ENCODE peak calls at places on chromosomes 12 and 14, in six cellular contexts. H is stomach, T is HFF-Myc, I is BJ, V is hepatocyte, G is ascending aorta. L is an unnamed sample.

GRCh38 chr12:109458086-109458485 is 19.0 kb downstream of the KCTD10 start:
- DNase-seq in H (no peak), T (no peak), I (no peak), V (no peak), G (no peak), L (no peak)

GRCh38 chr12:71125949-71126348 is 31.9 kb downstream of the TSPAN8 start:
- DNase-seq in H (no peak), T (no peak), I (no peak), V (no peak), G (no peak), L (no peak)

GRCh38 chr12:116143883-116144266 is 133.6 kb downstream of the MED13L start:
- DNase-seq in H (no peak), T (no peak), I (no peak), V (no peak), G (no peak), L (no peak)

GRCh38 chr12:104006929-104007328 is 41.3 kb downstream of the TDG start:
- DNase-seq in H (no peak), T (no peak), I (peak; percentile 29), V (no peak), G (no peak), L (peak; percentile 36)

GRCh38 chr14:103019827-103020226 is 37.5 kb downstream of the CDC42BPB start:
- DNase-seq in H (no peak), T (no peak), I (no peak), V (no peak), G (no peak), L (no peak)

GRCh38 chr12:67541625-67541991 is 106.9 kb upstream of the DYRK2 start:
- DNase-seq in H (peak; percentile 47), T (no peak), I (no peak), V (no peak), G (no peak), L (no peak)

GRCh38 chr14:92108345-92109254 is 2.2 kb upstream of the ATXN3 start:
- DNase-seq in H (no peak), T (no peak), I (no peak), V (no peak), G (no peak), L (no peak)

GRCh38 chr12:981176-981828 is 9.7 kb upstream of the ERC1 start:
- DNase-seq in H (no peak), T (no peak), I (no peak), V (no peak), G (no peak), L (peak; percentile 55)

GRCh38 chr12:2829275-2829674 is 5.6 kb downstream of the NRIP2 start:
- DNase-seq in H (no peak), T (no peak), I (no peak), V (no peak), G (no peak), L (no peak)

GRCh38 chr12:54479421-54479820 is 6.0 kb upstream of the GTSF1 start:
- DNase-seq in H (no peak), T (no peak), I (peak; percentile 72), V (no peak), G (no peak), L (peak; percentile 64)

GRCh38 chr14:57725399-57726077 is 140.4 kb downstream of the SLC35F4 start:
- DNase-seq in H (no peak), T (no peak), I (peak; percentile 4), V (peak; percentile 19), G (no peak), L (no peak)
- H3K4me3 ChIP-seq in H (no peak overlapping the region), T (no peak overlapping the region), I (no peak overlapping the region), V (no peak overlapping the region), G (no peak overlapping the region), L (no peak overlapping the region)

DNA sequence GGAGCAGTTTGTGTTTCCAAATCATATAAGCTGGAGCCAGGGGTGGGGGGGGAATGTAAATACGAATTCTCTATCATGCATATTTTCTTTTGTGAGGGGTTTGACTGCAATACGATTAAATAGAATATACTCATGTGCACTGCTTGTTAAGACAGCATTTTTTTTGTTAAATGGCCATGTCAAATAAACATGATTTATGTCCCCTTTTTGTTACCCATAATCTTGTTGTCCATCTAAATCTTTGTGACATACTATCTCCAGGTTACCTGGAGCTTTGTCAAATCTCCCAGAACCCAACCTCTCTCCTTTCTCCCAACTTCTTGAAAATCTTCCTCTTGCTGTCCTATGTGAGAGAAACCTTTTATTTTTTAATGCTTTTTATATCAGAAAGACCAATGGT is 233.1 kb downstream of the SLC25A21 start:
- DNase-seq in H (no peak), T (no peak), I (no peak), V (no peak), G (no peak), L (no peak)
- TF ChIP-seq CTCF in H (no peak), T (no peak), I (no peak), V (no peak), G (no peak), L (no peak)

GRCh38 chr12:15931590-15932053 is 20.5 kb downstream of the DERA start:
- DNase-seq in H (no peak), T (no peak), I (no peak), V (no peak), G (no peak), L (no peak)
- H3K4me3 ChIP-seq in H (no peak overlapping the region), T (no peak overlapping the region), I (no peak overlapping the region), V (no peak overlapping the region), G (no peak overlapping the region), L (no peak overlapping the region)

DNA sequence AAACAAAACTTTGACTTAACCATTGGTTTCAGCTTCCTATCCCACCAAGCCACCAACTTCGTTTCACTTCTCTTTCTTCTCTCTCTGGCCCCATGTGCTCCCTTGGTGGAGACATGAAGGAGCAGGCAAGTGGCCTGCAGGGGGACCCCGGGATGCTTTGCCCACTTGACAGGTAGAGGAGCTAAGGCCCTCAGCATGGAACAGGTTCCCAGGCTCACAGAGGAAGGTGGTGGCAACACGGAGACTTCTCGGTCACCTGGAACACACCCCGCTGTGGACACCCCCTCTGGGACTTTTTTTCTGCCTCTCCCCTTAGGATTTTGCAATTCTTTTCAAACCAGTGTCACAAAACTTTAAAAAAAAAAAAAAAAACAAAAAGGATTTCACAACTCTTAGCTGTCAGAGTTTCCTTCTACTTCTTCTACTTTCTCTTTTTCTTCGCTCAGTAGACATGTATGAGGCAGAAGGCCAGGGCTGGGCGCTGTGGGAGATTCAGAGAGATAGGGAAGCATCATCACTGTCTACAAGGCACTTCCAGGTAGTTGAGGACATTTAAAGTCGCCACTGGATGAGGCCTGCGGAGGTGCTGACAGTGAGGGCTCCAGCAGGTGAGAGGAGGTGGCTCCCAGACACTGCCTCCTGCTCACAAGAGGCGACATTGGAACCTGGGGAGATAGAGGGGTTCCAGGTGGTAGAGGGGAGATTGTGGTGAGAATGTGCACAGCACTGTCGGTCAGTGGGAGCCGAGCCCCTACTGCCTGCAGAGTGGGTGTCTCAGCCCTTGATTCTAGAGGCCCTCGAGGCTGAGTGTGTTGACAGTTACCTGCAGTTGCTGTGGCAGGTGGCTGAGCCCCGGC is 119.6 kb downstream of the GCH1 start:
- DNase-seq in H (no peak), T (no peak), I (no peak), V (no peak), G (no peak), L (no peak)
- TF ChIP-seq CTCF in H (no peak), T (peak; percentile 19), I (peak; percentile 25), V (peak; percentile 6), G (no peak), L (peak; percentile 36)

DNA sequence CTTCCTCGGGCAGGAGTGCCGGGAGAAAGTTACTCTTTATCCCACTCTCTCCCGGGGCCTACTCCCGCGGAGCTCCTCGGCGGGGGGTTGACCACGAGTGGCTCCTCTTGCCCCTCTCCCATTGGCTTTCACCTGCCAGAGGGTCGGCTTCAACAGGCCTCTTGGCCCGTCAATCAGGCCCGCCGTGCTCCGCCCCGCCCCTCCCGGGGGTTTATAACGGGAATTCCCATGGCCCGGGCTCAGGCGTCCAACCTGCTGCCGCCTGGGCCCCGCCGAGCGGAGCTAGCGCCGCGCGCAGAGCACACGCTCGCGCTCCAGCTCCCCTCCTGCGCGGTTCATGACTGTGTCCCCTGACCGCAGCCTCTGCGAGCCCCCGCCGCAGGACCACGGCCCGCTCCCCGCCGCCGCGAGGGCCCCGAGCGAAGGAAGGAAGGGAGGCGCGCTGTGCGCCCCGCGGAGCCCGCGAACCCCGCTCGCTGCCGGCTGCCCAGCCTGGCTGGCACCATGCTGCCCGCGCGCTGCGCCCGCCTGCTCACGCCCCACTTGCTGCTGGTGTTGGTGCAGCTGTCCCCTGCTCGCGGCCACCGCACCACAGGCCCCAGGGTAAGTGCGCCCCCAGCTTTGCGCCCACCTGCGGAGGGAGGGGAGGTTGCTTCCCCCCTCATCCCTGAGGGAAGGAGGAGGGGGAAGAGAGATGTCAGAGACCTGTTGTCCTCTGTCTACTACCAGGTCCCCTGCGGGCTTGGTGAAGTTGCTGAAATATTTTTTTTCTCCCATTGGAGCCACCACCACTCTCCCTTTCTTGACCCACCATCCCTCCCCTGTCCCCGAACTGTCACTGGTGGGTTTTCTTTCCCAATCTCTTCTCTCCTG is at the start of gene SMOC1:
- DNase-seq in H (peak; percentile 76), T (no peak), I (no peak), V (peak; percentile 80), G (no peak), L (peak; percentile 52)
- H3K4me3 ChIP-seq in H (peak within 1 kb of the TSS; percentile 45), T (no peak within 1 kb of the TSS), I (no peak within 1 kb of the TSS), V (peak within 1 kb of the TSS; percentile 42), G (peak within 1 kb of the TSS; percentile 39), L (peak within 1 kb of the TSS; percentile 46)

GRCh38 chr12:124466200-124467128 is 100.9 kb downstream of the NCOR2 start:
- DNase-seq in H (peak; percentile 57), T (no peak), I (no peak), V (no peak), G (peak; percentile 44), L (no peak)
- TF ChIP-seq CTCF in H (peak; percentile 27), T (no peak), I (no peak), V (no peak), G (no peak), L (no peak)

DNA sequence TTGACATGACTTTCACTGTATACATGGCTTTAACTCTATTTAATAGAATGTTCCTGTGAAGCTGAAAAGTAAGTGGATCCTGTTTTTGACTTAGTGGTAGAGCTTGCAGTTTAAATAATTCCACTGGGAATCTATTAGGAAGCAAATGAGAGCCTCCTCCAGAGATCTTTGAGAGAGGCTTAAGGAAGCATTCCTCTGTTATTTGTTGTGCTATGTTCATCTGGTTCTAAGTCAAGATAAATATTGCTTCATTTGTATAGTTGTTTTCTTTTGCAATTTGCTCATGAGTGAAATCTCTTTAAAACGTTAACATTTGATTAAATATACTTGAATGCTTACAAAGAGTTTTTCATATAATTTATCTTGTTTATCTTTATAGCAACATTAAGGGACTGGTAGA is 70.4 kb downstream of the TMTC2 start:
- DNase-seq in H (no peak), T (no peak), I (no peak), V (no peak), G (no peak), L (no peak)
- H3K4me3 ChIP-seq in H (no peak overlapping the region), T (no peak overlapping the region), I (no peak overlapping the region), V (no peak overlapping the region), G (no peak overlapping the region), L (no peak overlapping the region)

GRCh38 chr12:65845751-65846537 is 21.7 kb downstream of the HMGA2 start:
- DNase-seq in H (no peak), T (no peak), I (no peak), V (no peak), G (no peak), L (no peak)

GRCh38 chr12:65836419-65837197 is 12.3 kb downstream of the HMGA2 start:
- DNase-seq in H (no peak), T (no peak), I (no peak), V (no peak), G (no peak), L (no peak)

GRCh38 chr12:65839027-65839426 is 14.7 kb downstream of the HMGA2 start:
- DNase-seq in H (no peak), T (no peak), I (no peak), V (no peak), G (no peak), L (no peak)

GRCh38 chr12:65838330-65838976 is 14.2 kb downstream of the HMGA2 start:
- DNase-seq in H (no peak), T (no peak), I (no peak), V (no peak), G (no peak), L (no peak)

GRCh38 chr12:65840793-65841670 is 16.7 kb downstream of the HMGA2 start:
- DNase-seq in H (no peak), T (no peak), I (no peak), V (no peak), G (no peak), L (no peak)
- TF ChIP-seq CTCF in H (no peak), T (no peak), I (no peak), V (no peak), G (no peak), L (no peak)

L was measured in astrocyte of the cerebellum.